ENCODE peak calls at places on chromosome 5, in eight cellular contexts. F is endodermal cell, D is thoracic aorta, L is left ventricle myocardium inferior, A is sigmoid colon, U is endothelial cell of umbilical vein, Z is tibial nerve, G is H1. T is an unnamed sample. For H3K4me1, the result is how much of the 10 kb centered on the place peaks cover.

GRCh38 chr5:96968074-96968473 is 32.2 kb downstream of the LNPEP start:
- DNase-seq in F (no peak), D (no peak), L (no peak), A (no peak), U (peak), Z (no peak), G (no peak), T (no peak)

GRCh38 chr5:6218116-6218515 is 160.2 kb downstream of the MED10 start:
- DNase-seq in F (no peak), D (no peak), L (no peak), A (no peak), U (no peak), Z (no peak), G (no peak), T (no peak)

GRCh38 chr5:3600106-3600997 is 4.7 kb downstream of the IRX1 start:
- DNase-seq in F (peak), D (no peak), L (no peak), A (no peak), U (no peak), Z (no peak), G (peak), T (no peak)

GRCh38 chr5:64397552-64397951 is 108.3 kb upstream of the RGS7BP start:
- DNase-seq in F (no peak), D (no peak), L (no peak), A (no peak), U (no peak), Z (no peak), G (no peak), T (no peak)

GRCh38 chr5:158139161-158139560 is 280.2 kb upstream of the CLINT1 start:
- DNase-seq in F (no peak), D (no peak), L (no peak), A (no peak), U (no peak), Z (no peak), G (no peak), T (no peak)

GRCh38 chr5:13510616-13511015 is 433.9 kb downstream of the DNAH5 start:
- DNase-seq in F (no peak), D (no peak), L (no peak), A (no peak), U (no peak), Z (no peak), G (no peak), T (no peak)

GRCh38 chr5:109080481-109080880 is 329.3 kb downstream of the PJA2 start:
- DNase-seq in F (no peak), D (no peak), L (no peak), A (no peak), U (no peak), Z (no peak), G (no peak), T (peak)

GRCh38 chr5:139523635-139524445 is 37.3 kb upstream of the UBE2D2 start:
- DNase-seq in F (peak), D (no peak), L (no peak), A (no peak), U (no peak), Z (no peak), G (peak), T (peak)

GRCh38 chr5:137152616-137153015 is 346.5 kb downstream of the SPOCK1 start:
- DNase-seq in F (no peak), D (no peak), L (no peak), A (no peak), U (no peak), Z (no peak), G (no peak), T (no peak)

GRCh38 chr5:165334186-165334585 is 1828.8 kb downstream of the MAT2B start:
- DNase-seq in F (no peak), D (no peak), L (no peak), A (no peak), U (no peak), Z (no peak), G (no peak), T (no peak)

GRCh38 chr5:91188755-91189154 is 194.4 kb downstream of the ARRDC3 start:
- DNase-seq in F (no peak), D (no peak), L (no peak), A (no peak), U (no peak), Z (no peak), G (no peak), T (no peak)

GRCh38 chr5:178118345-178118744 is 5.0 kb downstream of the N4BP3 start:
- DNase-seq in F (no peak), D (no peak), L (no peak), A (no peak), U (peak), Z (no peak), G (no peak), T (no peak)

GRCh38 chr5:67243349-67243748 is 46.8 kb upstream of the CD180 start:
- DNase-seq in F (no peak), D (no peak), L (no peak), A (no peak), U (no peak), Z (no peak), G (no peak), T (no peak)

GRCh38 chr5:176648467-176649194 is 1.3 kb downstream of the TSPAN17 start:
- DNase-seq in F (no peak), D (no peak), L (no peak), A (no peak), U (no peak), Z (no peak), G (no peak), T (no peak)

GRCh38 chr5:126514159-126515141 is 80.6 kb downstream of the ALDH7A1 start:
- DNase-seq in F (no peak), D (no peak), L (no peak), A (no peak), U (no peak), Z (no peak), G (peak), T (no peak)

GRCh38 chr5:149931992-149932436 is 12.6 kb downstream of the PDE6A start:
- DNase-seq in F (no peak), D (no peak), L (no peak), A (no peak), U (no peak), Z (no peak), G (no peak), T (no peak)

GRCh38 chr5:158943057-158943456 is 156.7 kb downstream of the EBF1 start:
- DNase-seq in F (no peak), D (no peak), L (peak), A (no peak), U (no peak), Z (peak), G (no peak), T (no peak)

DNA sequence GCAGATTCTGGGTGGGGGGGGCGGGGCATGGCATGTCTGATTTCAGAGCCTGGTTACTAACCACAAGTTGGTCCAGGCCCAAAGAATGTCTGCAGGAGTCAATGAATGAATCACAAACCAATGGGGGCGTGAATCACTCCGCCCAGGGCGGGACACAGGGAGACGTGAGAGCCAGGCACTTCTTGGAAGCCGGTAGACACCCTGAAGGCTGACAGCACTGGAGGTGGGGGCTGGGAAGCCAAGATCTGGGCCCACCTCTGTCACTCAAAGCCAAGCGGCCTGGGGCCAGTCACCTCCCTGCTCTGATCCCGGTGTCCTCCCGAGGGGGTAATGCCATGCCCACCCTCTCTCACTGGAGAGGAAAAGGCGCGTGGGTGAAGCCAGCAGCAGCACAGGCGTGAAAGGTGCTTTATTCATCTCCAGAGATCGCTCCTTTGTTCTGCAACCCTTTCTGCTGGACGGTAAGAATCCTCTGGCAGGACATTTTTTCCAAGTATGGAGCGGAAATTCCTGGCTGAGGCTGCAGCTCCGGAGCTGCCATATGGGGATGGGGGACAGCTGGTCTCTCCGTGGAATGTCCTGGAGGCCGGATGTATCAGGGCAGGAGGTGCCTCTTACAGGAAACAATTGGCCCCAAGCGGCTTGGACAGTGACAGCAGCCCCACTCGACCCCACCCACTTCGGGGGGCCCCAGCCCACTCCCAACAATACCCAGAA is 85.0 kb downstream of the STK10 start:
- DNase-seq in F (peak), D (peak), L (peak), A (peak), U (peak), Z (no peak), G (no peak), T (peak)
- H3K4me3 ChIP-seq in F (no peak), D (peak), L (no peak), A (no peak), U (no peak), Z (no peak), G (no peak), T (no peak)

DNA sequence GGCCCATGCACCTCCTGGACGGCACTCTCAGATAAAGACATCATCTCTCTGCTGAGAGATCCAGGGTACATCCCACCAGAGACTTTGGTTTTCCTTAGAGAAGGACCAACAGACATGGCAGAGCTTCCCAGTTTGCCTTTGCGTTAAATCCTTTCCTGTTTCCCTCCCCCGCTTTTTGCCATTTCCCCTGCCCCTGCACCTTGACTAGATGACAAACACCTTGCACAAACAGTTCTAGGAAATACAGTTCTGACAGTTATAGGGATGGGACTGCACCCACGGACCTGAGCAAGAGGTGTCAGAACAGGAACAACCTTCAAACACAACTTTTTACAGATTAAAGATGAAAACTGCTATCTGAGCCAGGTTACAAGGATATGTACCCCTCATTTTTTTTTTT is 288.9 kb downstream of the MSX2 start:
- DNase-seq in F (no peak), D (no peak), L (no peak), A (no peak), U (no peak), Z (no peak), G (no peak), T (no peak)
- H3K27ac ChIP-seq in F (no peak), D (no peak), L (no peak), A (no peak), U (no peak), Z (no peak), G (no peak), T (no peak)

GRCh38 chr5:83000922-83001321 is 76.3 kb downstream of the TMEM167A start:
- DNase-seq in F (no peak), D (no peak), L (no peak), A (no peak), U (no peak), Z (no peak), G (no peak), T (peak)

GRCh38 chr5:83001788-83002381 is 75.3 kb downstream of the TMEM167A start:
- DNase-seq in F (no peak), D (no peak), L (no peak), A (no peak), U (no peak), Z (no peak), G (no peak), T (no peak)

GRCh38 chr5:83000448-83000847 is 76.7 kb downstream of the TMEM167A start:
- DNase-seq in F (no peak), D (no peak), L (no peak), A (no peak), U (peak), Z (no peak), G (no peak), T (no peak)

GRCh38 chr5:83006683-83007283 is 70.4 kb downstream of the TMEM167A start:
- DNase-seq in F (no peak), D (no peak), L (no peak), A (no peak), U (no peak), Z (no peak), G (no peak), T (no peak)

DNA sequence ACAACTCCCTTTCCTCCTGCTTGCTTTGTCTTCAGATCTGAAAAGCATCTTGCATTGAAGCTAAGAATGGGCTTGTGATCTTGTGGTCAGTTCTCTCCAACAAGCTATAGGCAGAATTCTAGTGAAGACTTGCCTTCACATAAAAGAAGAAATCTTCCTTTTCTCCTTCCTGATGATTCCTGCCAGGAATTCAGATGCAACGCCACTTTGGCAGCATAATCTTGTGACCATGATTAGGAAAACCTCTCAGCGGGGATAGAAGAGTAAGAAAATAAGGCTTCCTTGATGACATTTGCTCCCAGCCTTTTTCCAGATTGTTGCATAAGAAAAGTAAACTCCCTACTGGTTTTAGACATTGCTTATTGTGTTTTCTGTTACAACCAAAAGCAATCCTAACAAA is 73.4 kb downstream of the TMEM167A start:
- DNase-seq in F (no peak), D (no peak), L (no peak), A (no peak), U (no peak), Z (no peak), G (no peak), T (no peak)
- H3K4me1 ChIP-seq in F (under half), D (under half), L (under half), A (under half), U (under half), Z (under half), G (under half), T (under half)

GRCh38 chr5:88401671-88402070 is 133.0 kb upstream of the TMEM161B start:
- DNase-seq in F (no peak), D (no peak), L (no peak), A (no peak), U (no peak), Z (no peak), G (no peak), T (no peak)

GRCh38 chr5:88405783-88406182 is 137.1 kb upstream of the TMEM161B start:
- DNase-seq in F (no peak), D (no peak), L (no peak), A (no peak), U (no peak), Z (no peak), G (no peak), T (no peak)

GRCh38 chr5:88407341-88407740 is 138.7 kb upstream of the TMEM161B start:
- DNase-seq in F (no peak), D (no peak), L (no peak), A (no peak), U (no peak), Z (no peak), G (no peak), T (no peak)
- H3K4me3 ChIP-seq in F (no peak), D (no peak), L (no peak), A (no peak), U (no peak), Z (no peak), G (no peak), T (no peak)

GRCh38 chr5:1343931-1344901 is 683 bp downstream of the CLPTM1L start:
- DNase-seq in F (no peak), D (no peak), L (no peak), A (no peak), U (peak), Z (no peak), G (peak), T (no peak)
- H3K27ac ChIP-seq in F (no peak), D (no peak), L (peak), A (peak), U (peak), Z (peak), G (no peak), T (peak)

GRCh38 chr5:1409386-1410110 is 35.7 kb downstream of the SLC6A3 start:
- DNase-seq in F (peak), D (no peak), L (peak), A (peak), U (peak), Z (no peak), G (peak), T (no peak)
- H3K4me1 ChIP-seq in F (under half), D (under half), L (under half), A (under half), U (under half), Z (under half), G (under half), T (under half)

GRCh38 chr5:61942462-61943049 is 363.4 kb upstream of the KIF2A start:
- DNase-seq in F (no peak), D (no peak), L (no peak), A (no peak), U (no peak), Z (no peak), G (no peak), T (no peak)
- H3K4me3 ChIP-seq in F (no peak), D (no peak), L (no peak), A (no peak), U (no peak), Z (no peak), G (no peak), T (no peak)

GRCh38 chr5:169471021-169471420 is 112.6 kb upstream of the SPDL1 start:
- DNase-seq in F (no peak), D (no peak), L (no peak), A (no peak), U (no peak), Z (no peak), G (no peak), T (no peak)

GRCh38 chr5:169474226-169474625 is 109.3 kb upstream of the SPDL1 start:
- DNase-seq in F (no peak), D (no peak), L (no peak), A (no peak), U (no peak), Z (no peak), G (no peak), T (no peak)
- H3K27ac ChIP-seq in F (no peak), D (no peak), L (no peak), A (no peak), U (no peak), Z (no peak), G (no peak), T (no peak)

T was measured in small intestine.